ENCODE peak calls at places on chromosomes 12 and 14, in four cellular contexts. H is body of pancreas, S is COR-L47, N is foreskin fibroblast. E is an unnamed sample.

GRCh38 chr14:85060116-85060515 is 469.8 kb upstream of the FLRT2 start:
- DNase-seq in H (no peak), N (no peak), S (no peak), E (no peak)

GRCh38 chr14:58665773-58666500 is 28.2 kb downstream of the DACT1 start:
- DNase-seq in S (no peak), N (no peak), H (no peak), E (no peak)

GRCh38 chr12:27555928-27556778 is 32.1 kb downstream of the PPFIBP1 start:
- DNase-seq in S (no peak), H (no peak), N (no peak), E (no peak)

GRCh38 chr12:97385121-97385520 is 77.5 kb upstream of the RMST start:
- DNase-seq in S (no peak), H (no peak), N (no peak), E (no peak)

GRCh38 chr12:51335931-51336330 is 10.5 kb downstream of the CELA1 start:
- DNase-seq in S (no peak), N (no peak), H (no peak), E (no peak)

GRCh38 chr12:69570545-69571399 is 14.5 kb upstream of the CCT2 start:
- DNase-seq in N (peak), S (peak), H (peak), E (peak)

GRCh38 chr14:39265032-39265431 is 31.3 kb downstream of the MIA2 start:
- DNase-seq in H (peak), S (no peak), N (peak), E (peak)

GRCh38 chr14:22002860-22003284 is 329.3 kb upstream of the OR4E1 start:
- DNase-seq in N (no peak), S (no peak), H (no peak), E (peak)

GRCh38 chr12:127162902-127163301 is 1104.1 kb upstream of the TMEM132C start:
- DNase-seq in N (peak), H (no peak), S (no peak), E (no peak)

GRCh38 chr14:105853907-105854599 is 327.7 kb downstream of the TMEM121 start:
- DNase-seq in N (no peak), H (no peak), S (no peak), E (no peak)

GRCh38 chr12:65282840-65283239 is 4.4 kb downstream of the MSRB3 start:
- DNase-seq in H (no peak), N (no peak), S (no peak), E (no peak)

GRCh38 chr14:101814869-101815268 is 53.4 kb downstream of the PPP2R5C start:
- DNase-seq in N (no peak), H (no peak), S (no peak), E (no peak)

GRCh38 chr12:104742551-104742961 is 215.5 kb downstream of the SLC41A2 start:
- DNase-seq in S (peak), H (no peak), N (no peak), E (peak)

GRCh38 chr14:55780156-55780946 is 200.3 kb downstream of the KTN1 start:
- DNase-seq in N (peak), H (peak), S (no peak), E (no peak)

GRCh38 chr12:50542448-50542847 is 37.7 kb downstream of the DIP2B start:
- DNase-seq in N (no peak), S (no peak), H (no peak), E (no peak)

GRCh38 chr12:81779216-81779615 is 20.1 kb upstream of the PPFIA2 start:
- DNase-seq in H (no peak), N (no peak), S (no peak), E (no peak)

GRCh38 chr12:113403435-113404415 is at the start of gene SDS:
- DNase-seq in H (peak), N (no peak), S (no peak), E (peak)

GRCh38 chr12:71548906-71549305 is 109.3 kb downstream of the LGR5 start:
- DNase-seq in N (no peak), H (no peak), S (no peak), E (no peak)

GRCh38 chr12:105476616-105477015 is 146.1 kb downstream of the C12orf75 start:
- DNase-seq in N (no peak), S (no peak), H (no peak), E (no peak)

GRCh38 chr12:54371328-54372112 is 7.2 kb upstream of the GPR84 start:
- DNase-seq in N (no peak), H (no peak), S (peak), E (no peak)

GRCh38 chr12:11882301-11883019 is 188.3 kb upstream of the BCL2L14 start:
- DNase-seq in H (no peak), N (no peak), S (no peak), E (no peak)

GRCh38 chr14:21039059-21039422 is 3.1 kb upstream of the RNASE7 start:
- DNase-seq in S (peak), H (peak), N (no peak), E (peak)

GRCh38 chr14:105999361-106000028 is 473.1 kb downstream of the TMEM121 start:
- DNase-seq in S (peak), N (no peak), H (peak), E (peak)

GRCh38 chr14:32330356-32331226 is 1.5 kb downstream of the AKAP6 start:
- DNase-seq in N (no peak), S (peak), H (no peak), E (peak)

GRCh38 chr12:100951756-100952155 is 157.2 kb downstream of the ANO4 start:
- DNase-seq in N (no peak), H (no peak), S (no peak), E (no peak)

GRCh38 chr12:64452559-64453329 is 824 bp downstream of the TBK1 start:
- DNase-seq in S (no peak), H (peak), N (peak), E (peak)

GRCh38 chr12:47121146-47121545 is 41.4 kb upstream of the AMIGO2 start:
- DNase-seq in N (no peak), H (no peak), S (no peak), E (no peak)

GRCh38 chr12:75479963-75480461 is 543 bp upstream of the GLIPR1 start:
- DNase-seq in H (no peak), S (no peak), N (peak), E (no peak)

GRCh38 chr12:121799842-121800693 is 3.7 kb upstream of the SETD1B start:
- DNase-seq in H (peak), S (peak), N (peak), E (peak)

GRCh38 chr14:36718216-36718615 is 56.6 kb downstream of the PAX9 start:
- DNase-seq in S (no peak), H (no peak), N (no peak), E (no peak)

GRCh38 chr12:3055712-3056467 is 21.3 kb upstream of the TSPAN9 start:
- DNase-seq in S (no peak), H (no peak), N (no peak), E (no peak)

GRCh38 chr12:26748741-26749431 is 84.1 kb downstream of the ITPR2 start:
- DNase-seq in H (no peak), N (peak), S (no peak), E (no peak)

GRCh38 chr12:52230364-52231281 is 2.4 kb upstream of the KRT7 start:
- DNase-seq in S (no peak), H (peak), N (peak), E (peak)

GRCh38 chr12:75959506-75959905 is 72.1 kb downstream of the PHLDA1 start:
- DNase-seq in N (no peak), H (no peak), S (no peak), E (no peak)

GRCh38 chr12:42679402-42679801 is 89.9 kb upstream of the PRICKLE1 start:
- DNase-seq in N (peak), S (no peak), H (no peak), E (no peak)

GRCh38 chr12:80846930-80847329 is 90.8 kb downstream of the LIN7A start:
- DNase-seq in S (peak), H (no peak), N (no peak), E (no peak)